ENCODE peak calls at places on chromosomes 4 and X, in eight cellular contexts. G is left lung; R is heart left ventricle; L is pancreas; B is OCI-LY7; N is H1; M is effector memory CD4-positive, alpha-beta T cell; K is Peyer's patch. X is an unnamed sample.

GRCh38 chr4:14184265-14184664 is 556.7 kb upstream of the BOD1L1 start:
- DNase-seq in G (no peak), R (peak; percentile 30), L (no peak), B (no peak), N (no peak), M (no peak), K (no peak), X (no peak)

GRCh38 chr4:102411416-102411815 is 66.1 kb upstream of the SLC39A8 start:
- DNase-seq in G (no peak), R (no peak), L (no peak), B (no peak), N (no peak), M (no peak), K (no peak), X (no peak)

GRCh38 chr4:20418865-20419451 is 167.3 kb downstream of the SLIT2 start:
- DNase-seq in G (no peak), R (no peak), L (no peak), B (peak; percentile 67), N (no peak), M (no peak), K (no peak), X (no peak)

GRCh38 chrX:16524327-16524726 is 125.6 kb upstream of the S100G start:
- DNase-seq in G (no peak), R (no peak), L (no peak), B (no peak), N (no peak), M (no peak), K (no peak), X (no peak)

GRCh38 chr4:20249333-20249732 is 2.4 kb upstream of the SLIT2 start:
- DNase-seq in G (no peak), R (no peak), L (no peak), B (no peak), N (no peak), M (no peak), K (no peak), X (no peak)

GRCh38 chrX:132382068-132382467 is 106.8 kb downstream of the MBNL3 start:
- DNase-seq in G (no peak), R (no peak), L (no peak), B (no peak), N (no peak), M (no peak), K (no peak), X (no peak)

GRCh38 chr4:118927976-118928375 is 39.3 kb downstream of the SYNPO2 start:
- DNase-seq in G (no peak), R (peak; percentile 43), L (no peak), B (no peak), N (no peak), M (no peak), K (peak; percentile 19), X (no peak)

GRCh38 chrX:149152941-149153340 is 352.2 kb downstream of the IDS start:
- DNase-seq in G (no peak), R (no peak), L (no peak), B (no peak), N (no peak), M (no peak), K (no peak), X (no peak)

GRCh38 chr4:113411496-113411938 is 350.0 kb downstream of the CAMK2D start:
- DNase-seq in G (no peak), R (peak; percentile 20), L (no peak), B (no peak), N (no peak), M (no peak), K (no peak), X (no peak)

GRCh38 chr4:2848449-2848848 is 4.8 kb downstream of the ADD1 start:
- DNase-seq in G (no peak), R (no peak), L (no peak), B (no peak), N (no peak), M (no peak), K (no peak), X (no peak)

GRCh38 chr4:96874657-96875056 is 1034.8 kb downstream of the PDHA2 start:
- DNase-seq in G (no peak), R (no peak), L (no peak), B (no peak), N (peak; percentile 9), M (no peak), K (no peak), X (no peak)
- H3K27ac ChIP-seq in G (no peak overlapping the region), R (no peak overlapping the region), L (no peak overlapping the region), B (no peak overlapping the region), N (no peak overlapping the region), M (no peak overlapping the region), K (no peak overlapping the region), X (no peak overlapping the region)

DNA sequence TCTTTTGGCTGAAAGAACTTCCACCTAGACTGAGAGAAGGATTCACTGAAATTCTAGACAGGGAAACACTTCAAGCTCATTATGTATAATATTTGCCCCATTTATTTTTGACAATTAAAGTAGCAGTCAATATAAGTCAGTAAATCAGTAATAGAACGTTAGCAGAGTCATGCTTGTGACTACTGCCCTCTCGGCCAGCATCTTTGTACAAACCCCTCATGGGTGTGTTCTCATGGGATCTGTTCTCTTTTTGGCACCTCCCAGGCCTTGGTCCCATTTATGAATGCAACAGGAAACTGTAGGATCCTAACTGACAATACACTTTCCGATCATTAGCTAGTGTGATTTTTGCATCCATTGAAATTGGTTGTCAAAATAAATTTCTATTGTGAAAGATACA is 2.9 kb downstream of the MSL3 start:
- DNase-seq in G (no peak), R (no peak), L (no peak), B (no peak), N (no peak), M (no peak), K (no peak), X (no peak)
- H3K36me3 ChIP-seq in G (peaks cover 40% of the 10 kb centered on the region), R (peaks cover 52% of the 10 kb centered on the region), L (no peaks in the 10 kb centered on the region), B (peaks cover 50% of the 10 kb centered on the region), N (peaks cover 7% of the 10 kb centered on the region), M (peaks cover 16% of the 10 kb centered on the region), K (no peaks in the 10 kb centered on the region), X (no peaks in the 10 kb centered on the region)

DNA sequence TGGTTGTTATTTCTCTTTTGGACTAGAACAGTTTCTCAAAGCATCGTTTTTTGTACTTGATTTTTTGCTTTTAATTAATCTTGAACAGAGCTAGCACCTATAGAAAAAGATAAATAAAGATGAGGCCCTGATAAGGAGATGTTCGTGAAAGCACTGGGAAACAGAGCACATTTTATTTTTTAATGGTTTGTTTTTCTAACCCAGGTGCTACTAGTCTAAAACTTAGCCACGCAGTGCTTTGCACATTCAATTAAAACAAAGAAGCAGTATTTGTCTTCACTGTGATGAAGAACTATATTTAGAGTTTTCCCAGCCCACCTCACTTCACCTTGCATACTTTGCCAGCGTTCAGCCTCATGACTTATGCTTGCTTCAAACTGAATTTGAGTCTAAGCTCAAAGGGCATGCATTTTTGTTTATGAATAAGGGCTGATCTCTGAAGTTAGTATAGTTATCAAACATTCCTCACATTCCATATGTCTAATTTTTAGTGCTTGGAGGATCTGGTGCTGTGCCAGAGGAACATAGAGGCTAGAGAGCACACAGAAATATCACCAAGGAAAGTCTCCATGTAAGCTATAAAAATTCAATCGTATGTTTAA is 76.7 kb downstream of the WWC2 start:
- DNase-seq in G (no peak), R (no peak), L (no peak), B (no peak), N (no peak), M (no peak), K (no peak), X (no peak)
- H3K27ac ChIP-seq in G (no peak overlapping the region), R (peak overlapping the region; percentile 55), L (no peak overlapping the region), B (no peak overlapping the region), N (no peak overlapping the region), M (no peak overlapping the region), K (no peak overlapping the region), X (no peak overlapping the region)

GRCh38 chr4:128847074-128847724 is 37.7 kb downstream of the JADE1 start:
- DNase-seq in G (no peak), R (no peak), L (no peak), B (no peak), N (no peak), M (no peak), K (no peak), X (no peak)
- H3K36me3 ChIP-seq in G (peaks cover 77% of the 10 kb centered on the region), R (peaks cover 93% of the 10 kb centered on the region), L (peaks cover 10% of the 10 kb centered on the region), B (peaks cover 99% of the 10 kb centered on the region), N (peaks cover 94% of the 10 kb centered on the region), M (peaks cover 92% of the 10 kb centered on the region), K (no peaks in the 10 kb centered on the region), X (peaks cover 66% of the 10 kb centered on the region)

GRCh38 chr4:88017516-88018302 is 10.3 kb downstream of the PKD2 start:
- DNase-seq in G (no peak), R (no peak), L (no peak), B (no peak), N (no peak), M (no peak), K (no peak), X (no peak)
- H3K27ac ChIP-seq in G (peak overlapping the region; percentile 30), R (peak overlapping the region; percentile 88), L (no peak overlapping the region), B (no peak overlapping the region), N (no peak overlapping the region), M (no peak overlapping the region), K (peak overlapping the region; percentile 72), X (no peak overlapping the region)

DNA sequence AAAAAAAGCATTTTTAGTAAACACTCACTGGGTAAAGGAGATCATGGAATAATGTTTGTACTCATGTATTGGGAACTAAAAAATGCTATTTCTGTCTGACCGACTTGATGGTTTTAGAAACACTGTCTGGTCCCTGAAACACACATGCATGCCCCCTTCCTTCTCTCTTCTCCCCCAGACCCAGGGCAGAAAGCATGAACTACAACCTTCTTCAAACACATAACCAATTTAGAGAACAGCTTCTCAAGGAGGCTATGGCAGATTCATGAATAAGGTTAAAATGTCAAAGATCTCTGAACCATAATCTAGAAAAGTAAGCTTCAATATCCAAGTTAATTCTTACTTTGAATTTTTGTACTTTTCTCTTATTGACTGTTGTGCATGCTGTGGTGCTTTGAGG is 6.0 kb downstream of the CCNA2 start:
- DNase-seq in G (no peak), R (no peak), L (no peak), B (no peak), N (no peak), M (no peak), K (no peak), X (no peak)
- H3K36me3 ChIP-seq in G (peaks cover 61% of the 10 kb centered on the region), R (peaks cover 76% of the 10 kb centered on the region), L (no peaks in the 10 kb centered on the region), B (peaks cover 99% of the 10 kb centered on the region), N (peaks cover 42% of the 10 kb centered on the region), M (peaks cover 30% of the 10 kb centered on the region), K (no peaks in the 10 kb centered on the region), X (peaks cover 21% of the 10 kb centered on the region)

X was measured in iPS DF 6.9.